ENCODE peak calls at places on chromosomes 13 and 19, in nine cellular contexts. H, C, E, R, M, I, D, B and K are unnamed samples. For H3K9me3, the result is how much of the 10 kb centered on the place peaks cover.

GRCh38 chr13:75318138-75318833 is 163.7 kb downstream of the TBC1D4 start:
- DNase-seq in H (no peak), B (no peak), C (no peak), R (no peak), I (no peak), D (no peak), M (no peak), E (no peak), K (no peak)

GRCh38 chr19:1283917-1284292 is 1.8 kb upstream of the EFNA2 start:
- DNase-seq in E (no peak), B (no peak), M (no peak), H (no peak), I (no peak), C (no peak), D (no peak), R (no peak), K (no peak)

GRCh38 chr19:58361900-58362271 is 665 bp downstream of the ZNF497 start:
- DNase-seq in B (peak), M (no peak), H (peak), R (no peak), E (no peak), D (peak), I (peak), C (peak), K (no peak)

GRCh38 chr13:112441226-112441625 is 65.1 kb downstream of the SPACA7 start:
- DNase-seq in M (no peak), H (no peak), D (no peak), E (peak), R (no peak), C (no peak), B (no peak), I (no peak), K (no peak)

GRCh38 chr13:112637017-112637801 is 49.3 kb upstream of the TUBGCP3 start:
- DNase-seq in E (no peak), C (peak), R (no peak), M (no peak), I (no peak), B (no peak), D (no peak), H (no peak), K (no peak)

GRCh38 chr13:33793726-33794125 is 24.2 kb upstream of the RFC3 start:
- DNase-seq in B (no peak), H (no peak), R (no peak), M (no peak), E (no peak), D (no peak), C (no peak), I (no peak), K (no peak)

GRCh38 chr13:48156466-48156865 is 61.6 kb upstream of the MED4 start:
- DNase-seq in I (no peak), R (peak), M (no peak), C (no peak), E (no peak), B (no peak), D (no peak), H (no peak), K (peak)

GRCh38 chr13:74132152-74132767 is 1.9 kb downstream of the KLF12 start:
- DNase-seq in C (no peak), D (no peak), I (peak), E (no peak), H (no peak), M (no peak), B (peak), R (peak), K (peak)

GRCh38 chr13:93227906-93228801 is 1.5 kb downstream of the GPC6 start:
- DNase-seq in B (peak), I (peak), R (no peak), D (peak), M (peak), H (peak), C (peak), E (peak), K (peak)

GRCh38 chr13:26024558-26024957 is 27.3 kb downstream of the SHISA2 start:
- DNase-seq in C (no peak), M (peak), R (no peak), H (no peak), E (no peak), D (no peak), B (no peak), I (no peak), K (no peak)

GRCh38 chr13:113186061-113186900 is 22.2 kb downstream of the PCID2 start:
- DNase-seq in I (no peak), B (no peak), D (no peak), R (no peak), H (no peak), M (no peak), C (no peak), E (no peak), K (no peak)

GRCh38 chr19:33418871-33419762 is 45.6 kb downstream of the CEBPG start:
- DNase-seq in E (no peak), D (peak), I (no peak), H (no peak), M (no peak), C (no peak), R (no peak), B (no peak), K (no peak)

GRCh38 chr19:28264556-28264955 is 948.4 kb downstream of the UQCRFS1 start:
- DNase-seq in I (no peak), E (no peak), M (peak), B (no peak), H (no peak), R (no peak), C (no peak), D (no peak), K (no peak)

GRCh38 chr13:49627831-49628652 is at the start of gene ARL11:
- DNase-seq in D (peak), I (peak), C (peak), R (peak), E (peak), H (no peak), M (no peak), B (no peak), K (no peak)

GRCh38 chr13:42769650-42770049 is 11.7 kb upstream of the FAM216B start:
- DNase-seq in E (no peak), I (no peak), C (no peak), H (no peak), M (no peak), R (no peak), D (peak), B (peak), K (no peak)

GRCh38 chr13:73057284-73058025 is 1.4 kb upstream of the KLF5 start:
- DNase-seq in B (peak), H (no peak), D (no peak), E (no peak), I (no peak), M (no peak), C (no peak), R (no peak), K (no peak)

GRCh38 chr19:6276447-6276846 is 3.3 kb downstream of the MLLT1 start:
- DNase-seq in E (peak), I (peak), M (peak), C (peak), H (no peak), R (no peak), D (no peak), B (no peak), K (no peak)

GRCh38 chr19:53365899-53366493 is 491 bp downstream of the ZNF525 start:
- DNase-seq in R (no peak), C (no peak), B (peak), D (peak), I (peak), E (no peak), M (peak), H (peak), K (peak)

GRCh38 chr19:53365134-53365898 is at the start of gene ZNF525:
- DNase-seq in R (peak), H (peak), B (peak), D (peak), C (peak), M (peak), I (peak), E (peak), K (peak)
- H3K9me3 ChIP-seq in R (under half), H (under half), B (under half), D (under half), C (under half), M (under half), I (under half), E (under half), K (under half)

GRCh38 chr19:32337176-32337808 is 8.1 kb upstream of the ZNF507 start:
- DNase-seq in E (no peak), R (no peak), C (no peak), B (no peak), M (peak), D (no peak), I (no peak), H (no peak), K (no peak)

GRCh38 chr19:32339988-32340874 is 5.2 kb upstream of the ZNF507 start:
- DNase-seq in E (peak), H (peak), M (peak), B (peak), R (peak), D (peak), C (peak), I (peak), K (no peak)

GRCh38 chr19:32333227-32333626 is 12.2 kb upstream of the ZNF507 start:
- DNase-seq in H (no peak), M (no peak), E (no peak), C (no peak), I (no peak), B (no peak), R (no peak), D (no peak), K (no peak)

DNA sequence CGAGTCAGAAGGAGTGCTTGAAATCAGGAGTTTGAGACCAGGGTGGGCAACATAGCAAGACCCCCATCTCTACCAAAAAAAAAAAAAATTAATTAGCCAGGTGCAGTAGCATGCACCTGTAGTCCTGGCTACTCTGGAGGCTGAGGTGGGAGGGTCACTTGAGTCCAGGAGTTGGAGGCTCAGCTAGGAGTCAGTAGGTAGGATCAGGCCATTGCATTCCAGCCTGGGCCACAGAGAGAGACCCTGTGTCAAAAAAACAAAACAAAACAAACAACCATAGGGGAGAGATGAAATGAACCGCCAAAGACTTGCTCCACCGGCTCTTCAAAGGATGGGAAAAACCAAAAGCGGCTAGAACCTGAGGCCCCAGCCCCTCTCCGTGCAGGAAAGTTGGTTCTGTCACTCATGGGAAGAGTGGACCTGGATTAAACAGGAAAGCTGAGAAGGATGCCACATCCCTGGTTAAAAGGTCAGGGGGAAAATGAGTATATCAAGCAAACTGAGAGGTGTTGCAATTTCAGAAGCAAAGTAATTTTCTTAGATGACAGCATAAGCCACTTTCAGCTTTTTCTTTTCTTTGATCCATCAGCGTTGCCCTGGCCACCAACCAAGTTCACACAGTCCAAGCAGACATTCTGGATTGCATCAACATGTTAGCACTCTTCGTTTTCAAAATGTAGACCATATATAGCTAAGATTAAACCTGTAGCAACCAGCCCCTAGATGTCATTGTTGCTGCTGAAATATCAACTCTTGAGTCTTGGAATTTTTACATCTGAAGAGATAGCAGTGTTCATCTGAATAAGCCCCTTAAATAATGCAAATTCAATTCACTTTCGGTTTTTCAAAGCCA is 8.9 kb upstream of the ZNF507 start:
- DNase-seq in D (no peak), C (no peak), M (peak), R (no peak), H (no peak), B (peak), E (peak), I (peak), K (no peak)
- TF ChIP-seq CTCF in D (no peak), C (no peak), M (peak), R (peak), H (no peak), B (peak), E (no peak), I (peak), K (no peak)

DNA sequence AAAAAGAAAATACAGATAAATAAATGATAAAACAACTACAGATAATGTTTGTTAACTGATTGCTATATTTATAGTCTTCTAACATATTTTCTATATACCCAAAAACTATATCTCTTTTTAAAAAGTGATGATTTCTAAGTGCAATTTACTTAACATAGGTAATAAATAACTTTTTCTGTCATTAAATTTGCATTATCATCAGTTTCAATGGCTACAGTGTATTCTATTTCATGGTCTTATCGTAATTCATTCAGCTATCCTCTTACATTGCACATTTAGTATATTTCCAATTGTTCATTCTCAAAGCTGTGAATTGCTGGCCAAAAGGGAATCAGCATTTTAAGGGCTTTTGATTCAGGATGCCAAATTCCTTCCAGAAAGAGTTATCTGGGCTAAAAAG is 3.6 kb downstream of the ZNF180 start:
- DNase-seq in E (no peak), I (no peak), C (no peak), D (no peak), R (no peak), B (no peak), M (no peak), H (no peak), K (no peak)
- H3K9me3 ChIP-seq in E (under half), I (under half), C (under half), D (under half), R (under half), B (under half), M (under half), H (half or more), K (under half)

GRCh38 chr19:9850235-9850959 is 15.3 kb downstream of the PIN1 start:
- DNase-seq in H (no peak), C (no peak), E (no peak), M (no peak), R (no peak), I (no peak), B (no peak), D (no peak), K (no peak)

GRCh38 chr19:9848761-9849160 is 13.6 kb downstream of the PIN1 start:
- DNase-seq in C (no peak), M (no peak), E (no peak), B (no peak), D (no peak), I (no peak), R (no peak), H (no peak), K (no peak)

GRCh38 chr19:9848060-9848459 is 12.9 kb downstream of the PIN1 start:
- DNase-seq in R (peak), M (peak), H (no peak), E (no peak), D (peak), B (peak), C (no peak), I (no peak), K (no peak)

GRCh38 chr19:9849786-9850185 is 14.7 kb downstream of the PIN1 start:
- DNase-seq in R (no peak), E (no peak), C (no peak), H (no peak), B (no peak), I (no peak), M (no peak), D (no peak), K (no peak)

GRCh38 chr19:9847087-9847671 is 12.1 kb downstream of the PIN1 start:
- DNase-seq in B (peak), D (peak), M (no peak), I (peak), E (peak), H (peak), R (no peak), C (no peak), K (peak)
- TF ChIP-seq CTCF in B (peak), D (peak), M (peak), I (peak), E (no peak), H (no peak), R (peak), C (peak), K (peak)

GRCh38 chr19:50044922-50045321 is 19.1 kb downstream of the ZNF473 start:
- DNase-seq in I (no peak), D (no peak), E (no peak), C (no peak), H (no peak), R (no peak), B (no peak), M (no peak), K (no peak)
- H3K9me3 ChIP-seq in I (under half), D (under half), E (under half), C (under half), H (under half), R (under half), B (under half), M (under half), K (half or more)

GRCh38 chr19:12788682-12789097 is 2.6 kb upstream of the JUNB start:
- DNase-seq in B (peak), I (peak), C (peak), D (peak), R (no peak), E (peak), M (peak), H (peak), K (peak)
- TF ChIP-seq CTCF in B (peak), I (no peak), C (no peak), D (no peak), R (no peak), E (no peak), M (no peak), H (no peak), K (no peak)

DNA sequence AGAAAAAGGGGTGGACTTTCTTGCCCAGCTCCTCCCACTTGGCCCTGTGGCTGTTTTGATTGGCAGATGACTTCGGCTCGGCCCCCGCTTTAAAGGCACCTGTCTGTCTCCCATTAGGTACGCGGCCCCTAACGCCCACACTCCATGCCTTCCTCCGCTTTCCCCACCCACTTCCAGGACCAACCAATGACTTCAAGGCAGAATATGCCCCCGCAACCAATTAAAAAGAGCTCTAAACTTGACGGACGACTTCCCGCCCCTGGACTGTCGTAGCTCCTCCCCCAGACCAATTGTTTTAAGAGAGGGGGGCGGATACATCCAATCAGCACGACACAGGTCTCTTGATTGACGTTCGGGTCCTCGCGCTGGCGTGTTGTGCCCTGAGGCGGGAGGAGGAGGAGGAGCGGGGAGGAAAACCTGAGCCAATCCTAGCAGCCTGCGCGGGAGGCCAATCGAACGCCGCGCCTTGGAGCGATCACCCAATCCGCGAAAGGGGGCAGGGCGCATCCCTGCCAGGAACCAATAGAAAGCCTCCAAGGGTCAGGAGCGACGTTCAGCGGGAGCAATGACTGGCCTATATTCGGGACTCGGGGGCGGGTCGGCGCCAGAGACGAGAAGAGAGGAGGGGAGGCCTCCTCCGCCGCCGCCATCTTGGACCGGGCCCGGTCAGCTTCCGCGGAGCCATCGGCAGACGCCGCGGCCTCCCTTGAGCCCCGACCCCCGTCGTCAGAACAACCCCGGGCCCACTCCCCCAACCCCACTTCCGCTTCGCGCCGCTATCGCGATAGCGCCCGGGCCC is at the start of gene CNOT3:
- DNase-seq in B (peak), D (peak), M (peak), R (peak), I (peak), E (peak), C (peak), H (peak), K (peak)
- H3K9me3 ChIP-seq in B (under half), D (under half), M (under half), R (under half), I (under half), E (under half), C (under half), H (under half), K (under half)

DNA sequence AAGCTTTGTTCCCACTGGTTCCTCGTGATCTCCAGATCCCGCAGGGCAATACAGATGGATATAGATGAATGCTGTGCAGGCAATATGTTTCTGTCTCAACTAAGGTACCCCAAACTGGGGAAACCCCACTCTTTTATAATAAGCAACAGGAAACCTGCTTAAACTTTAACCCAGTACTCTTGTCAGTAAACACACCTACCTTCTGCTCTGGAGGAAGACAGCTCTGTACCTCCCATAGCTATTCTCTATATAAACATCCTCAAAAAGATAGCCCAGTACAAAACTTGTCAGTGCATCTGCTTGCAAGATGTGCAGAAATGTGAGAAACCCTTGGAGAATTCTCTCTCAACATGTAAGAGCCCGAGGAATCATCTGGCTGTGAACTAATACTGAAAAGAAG is 583.6 kb downstream of the OLFM4 start:
- DNase-seq in I (no peak), D (no peak), B (no peak), C (no peak), E (no peak), R (no peak), H (no peak), M (no peak), K (no peak)
- TF ChIP-seq CTCF in I (no peak), D (no peak), B (no peak), C (no peak), E (no peak), R (no peak), H (no peak), M (no peak), K (no peak)